ENCODE peak calls at places on chromosomes 1 and 21, in seven cellular contexts. W is PC-3, D is thyroid gland, P is GM06990, V is HCT116, Z is OCI-LY7, O is esophagus squamous epithelium. K is an unnamed sample.

GRCh38 chr21:43609501-43610340 is 49.6 kb downstream of the HSF2BP start:
- DNase-seq in W (peak), D (peak), P (no peak), V (no peak), Z (no peak), O (no peak), K (no peak)

GRCh38 chr21:39340687-39341086 is 8.2 kb downstream of the HMGN1 start:
- DNase-seq in W (no peak), D (no peak), P (no peak), V (no peak), Z (no peak), O (no peak), K (no peak)

GRCh38 chr1:47561523-47562007 is 123.7 kb downstream of the FOXD2 start:
- DNase-seq in W (peak), D (no peak), P (no peak), V (no peak), Z (no peak), O (no peak), K (no peak)

GRCh38 chr1:48035371-48036141 is 38.4 kb upstream of the TRABD2B start:
- DNase-seq in W (no peak), D (no peak), P (no peak), V (no peak), Z (no peak), O (no peak), K (no peak)

GRCh38 chr1:15952317-15953258 is 23.3 kb downstream of the ZBTB17 start:
- DNase-seq in W (peak), D (no peak), P (no peak), V (peak), Z (no peak), O (no peak), K (no peak)

GRCh38 chr1:113456967-113457366 is 66.7 kb downstream of the MAGI3 start:
- DNase-seq in W (peak), D (peak), P (no peak), V (peak), Z (no peak), O (no peak), K (no peak)

GRCh38 chr1:7912743-7913557 is 27.7 kb downstream of the TNFRSF9 start:
- DNase-seq in W (no peak), D (no peak), P (no peak), V (peak), Z (no peak), O (no peak), K (peak)

GRCh38 chr1:14625587-14626447 is 27.3 kb downstream of the KAZN start:
- DNase-seq in W (peak), D (no peak), P (no peak), V (no peak), Z (no peak), O (no peak), K (no peak)

GRCh38 chr1:52424238-52424637 is 19.8 kb downstream of the PRPF38A start:
- DNase-seq in W (no peak), D (no peak), P (no peak), V (no peak), Z (no peak), O (no peak), K (no peak)

GRCh38 chr1:40399984-40400704 is 26.6 kb downstream of the SMAP2 start:
- DNase-seq in W (no peak), D (no peak), P (peak), V (no peak), Z (no peak), O (no peak), K (no peak)
- H3K4me3 ChIP-seq in W (no peak), D (no peak), P (peak), V (no peak), Z (no peak), O (no peak), K (no peak)

DNA sequence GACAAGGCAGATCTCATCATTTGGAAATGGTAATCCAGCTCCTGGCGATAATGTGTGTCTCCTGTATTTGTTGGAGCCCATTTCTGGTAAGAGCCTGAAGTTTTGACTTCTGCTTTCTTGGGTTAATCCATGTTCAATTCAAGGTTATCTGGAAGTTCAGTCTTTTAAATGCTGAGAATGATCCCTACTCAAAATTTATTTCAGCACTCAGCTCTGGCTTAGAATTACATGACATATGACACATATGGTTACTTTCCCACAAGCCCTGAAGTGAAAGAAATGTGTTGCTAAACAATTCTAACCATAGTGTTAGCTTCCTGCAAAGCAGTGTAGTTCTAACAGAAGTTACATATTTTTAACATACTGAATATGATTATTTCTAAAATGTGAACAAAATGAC is 2.7 kb downstream of the PTGFR start:
- DNase-seq in W (no peak), D (no peak), P (no peak), V (no peak), Z (no peak), O (no peak), K (no peak)
- H3K4me3 ChIP-seq in W (peak), D (no peak), P (no peak), V (no peak), Z (no peak), O (no peak), K (no peak)

GRCh38 chr21:45019076-45019886 is 55.1 kb upstream of the ADARB1 start:
- DNase-seq in W (no peak), D (peak), P (no peak), V (no peak), Z (no peak), O (no peak), K (peak)
- H3K4me3 ChIP-seq in W (no peak), D (peak), P (no peak), V (no peak), Z (no peak), O (peak), K (no peak)

DNA sequence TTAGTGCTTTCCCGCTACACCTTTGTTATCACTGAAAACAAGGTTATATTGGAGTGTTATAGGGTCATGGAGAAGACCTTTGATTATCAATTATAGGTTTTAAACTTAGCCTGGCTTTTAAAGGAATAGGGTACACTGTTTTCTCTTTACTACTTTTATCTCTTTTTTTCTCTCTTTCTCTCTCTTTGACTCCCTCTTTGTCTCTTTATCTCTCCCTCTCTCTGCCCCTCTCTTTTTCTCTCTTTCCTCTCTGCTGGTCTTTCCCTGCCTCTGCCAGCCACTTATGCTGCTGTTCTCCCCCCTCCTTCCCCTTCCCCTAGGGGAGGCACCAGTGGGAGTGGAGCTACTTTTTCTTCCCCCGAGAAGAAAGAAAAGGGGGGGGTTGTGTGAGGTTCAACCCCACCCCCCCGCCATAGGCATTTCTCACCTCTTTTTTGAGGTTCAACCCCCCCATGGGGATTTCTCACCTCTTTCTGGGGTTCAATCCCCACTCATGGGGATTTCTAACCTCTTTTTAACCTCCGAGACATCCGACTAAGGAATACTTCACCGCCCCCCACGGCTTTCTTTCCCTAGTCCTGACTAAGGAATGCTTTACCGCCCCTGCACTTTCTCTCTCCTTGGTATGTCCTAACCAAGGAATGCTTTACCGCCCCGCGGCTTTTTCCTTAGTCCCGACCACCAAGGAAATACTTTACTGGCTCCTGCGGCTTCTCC is 17.2 kb upstream of the ZBTB8B start:
- DNase-seq in W (peak), D (no peak), P (no peak), V (peak), Z (no peak), O (no peak), K (peak)
- H3K4me3 ChIP-seq in W (no peak), D (no peak), P (no peak), V (peak), Z (no peak), O (no peak), K (peak)

GRCh38 chr1:227947678-227948492 is at the start of gene WNT9A:
- DNase-seq in W (peak), D (peak), P (peak), V (no peak), Z (no peak), O (no peak), K (peak)
- H3K4me3 ChIP-seq in W (peak), D (peak), P (peak), V (peak), Z (no peak), O (peak), K (peak)